ENCODE peak calls at places on chromosomes 7 and 10, in seven cellular contexts. T, P, X, B, H, V and K are unnamed samples.

GRCh38 chr10:105837951-105838350 is 1196.9 kb downstream of the SORCS3 start:
- DNase-seq in T (peak; percentile 56), P (no peak), X (no peak), B (no peak), H (no peak), V (no peak), K (peak; percentile 71)

GRCh38 chr10:63496561-63496960 is 24.6 kb upstream of the REEP3 start:
- DNase-seq in T (no peak), P (no peak), X (no peak), B (no peak), H (no peak), V (no peak), K (no peak)

GRCh38 chr10:24382045-24382444 is 173.1 kb downstream of the KIAA1217 start:
- DNase-seq in T (no peak), P (no peak), X (no peak), B (no peak), H (no peak), V (no peak), K (no peak)

GRCh38 chr10:48572414-48572813 is 32.5 kb downstream of the ARHGAP22 start:
- DNase-seq in T (peak; percentile 69), P (no peak), X (no peak), B (peak; percentile 63), H (no peak), V (no peak), K (no peak)

GRCh38 chr7:7099584-7100014 is 82.7 kb upstream of the C1GALT1 start:
- DNase-seq in T (peak; percentile 98), P (no peak), X (peak; percentile 49), B (peak; percentile 100), H (peak; percentile 72), V (no peak), K (no peak)

GRCh38 chr7:44136731-44137130 is 4.4 kb downstream of the MYL7 start:
- DNase-seq in T (no peak), P (no peak), X (no peak), B (no peak), H (no peak), V (no peak), K (no peak)

GRCh38 chr10:28906934-28907333 is 229.6 kb downstream of the BAMBI start:
- DNase-seq in T (peak; percentile 64), P (no peak), X (no peak), B (peak; percentile 31), H (no peak), V (no peak), K (no peak)

GRCh38 chr7:150962743-150963399 is 15.2 kb downstream of the KCNH2 start:
- DNase-seq in T (peak; percentile 33), P (peak; percentile 63), X (peak; percentile 58), B (no peak), H (peak; percentile 79), V (peak; percentile 83), K (peak; percentile 65)

GRCh38 chr10:3780766-3781457 is 4.1 kb downstream of the KLF6 start:
- DNase-seq in T (peak; percentile 38), P (no peak), X (no peak), B (no peak), H (no peak), V (no peak), K (no peak)

GRCh38 chr7:158004123-158004490 is 583.5 kb downstream of the PTPRN2 start:
- DNase-seq in T (no peak), P (no peak), X (no peak), B (no peak), H (no peak), V (no peak), K (no peak)

GRCh38 chr7:71637578-71637977 is 505.6 kb downstream of the GALNT17 start:
- DNase-seq in T (peak; percentile 60), P (no peak), X (no peak), B (peak; percentile 78), H (no peak), V (no peak), K (no peak)

GRCh38 chr7:27166475-27167169 is 1.3 kb upstream of the HOXA9 start:
- DNase-seq in T (peak; percentile 17), P (no peak), X (no peak), B (no peak), H (peak; percentile 19), V (peak; percentile 54), K (no peak)

GRCh38 chr10:62980697-62981495 is 152.2 kb upstream of the NRBF2 start:
- DNase-seq in T (peak; percentile 80), P (peak; percentile 55), X (no peak), B (no peak), H (no peak), V (no peak), K (no peak)

GRCh38 chr7:20005081-20005480 is 212.1 kb downstream of the MACC1 start:
- DNase-seq in T (no peak), P (no peak), X (no peak), B (no peak), H (no peak), V (no peak), K (no peak)

GRCh38 chr7:152513861-152514770 is 78.3 kb upstream of the KMT2C start:
- DNase-seq in T (no peak), P (no peak), X (no peak), B (no peak), H (no peak), V (no peak), K (no peak)

GRCh38 chr7:122528879-122529481 is 169.9 kb downstream of the RNF133 start:
- DNase-seq in T (peak; percentile 30), P (no peak), X (no peak), B (peak; percentile 24), H (no peak), V (no peak), K (no peak)

GRCh38 chr10:14880201-14880600 is 1.5 kb downstream of the SUV39H2 start:
- DNase-seq in T (no peak), P (no peak), X (no peak), B (no peak), H (no peak), V (no peak), K (no peak)

GRCh38 chr10:123367181-123367580 is 213.0 kb downstream of the BUB3 start:
- DNase-seq in T (no peak), P (no peak), X (peak; percentile 75), B (no peak), H (no peak), V (no peak), K (no peak)

GRCh38 chr10:3716093-3716492 is 68.9 kb downstream of the KLF6 start:
- DNase-seq in T (no peak), P (no peak), X (no peak), B (no peak), H (no peak), V (no peak), K (no peak)

GRCh38 chr10:27621441-27621840 is 117.3 kb downstream of the RAB18 start:
- DNase-seq in T (no peak), P (no peak), X (no peak), B (no peak), H (no peak), V (no peak), K (no peak)

GRCh38 chr10:69375307-69376151 is 41.2 kb downstream of the TACR2 start:
- DNase-seq in T (no peak), P (no peak), X (peak; percentile 83), B (no peak), H (peak; percentile 59), V (no peak), K (no peak)

GRCh38 chr10:7070950-7071349 is 339.9 kb downstream of the SFMBT2 start:
- DNase-seq in T (no peak), P (no peak), X (no peak), B (no peak), H (no peak), V (no peak), K (no peak)

GRCh38 chr7:22860784-22861482 is 38.3 kb upstream of the TOMM7 start:
- DNase-seq in T (no peak), P (peak; percentile 18), X (no peak), B (peak; percentile 54), H (no peak), V (no peak), K (peak; percentile 35)

GRCh38 chr10:60611291-60611747 is 167.0 kb upstream of the CDK1 start:
- DNase-seq in T (peak; percentile 92), P (peak; percentile 50), X (no peak), B (peak; percentile 86), H (no peak), V (no peak), K (no peak)

GRCh38 chr10:11325817-11326216 is 285.6 kb downstream of the USP6NL start:
- DNase-seq in T (no peak), P (no peak), X (no peak), B (peak; percentile 47), H (no peak), V (no peak), K (no peak)

GRCh38 chr7:139566075-139566474 is 42.6 kb downstream of the CLEC2L start:
- DNase-seq in T (no peak), P (no peak), X (no peak), B (no peak), H (no peak), V (no peak), K (no peak)